ENCODE peak calls at places on chromosomes 12 and 14, in eight cellular contexts. K, L, V, R, C, P, B and W are unnamed samples.

GRCh38 chr12:12521044-12521485 is 41.6 kb downstream of the DUSP16 start:
- DNase-seq in K (no peak), L (no peak), V (no peak), R (no peak), C (no peak), P (no peak), B (no peak), W (no peak)

GRCh38 chr12:31536672-31537071 is 54.3 kb downstream of the DENND5B start:
- DNase-seq in K (no peak), L (no peak), V (no peak), R (no peak), C (no peak), P (no peak), B (no peak), W (no peak)

GRCh38 chr12:100823988-100824387 is 29.4 kb downstream of the ANO4 start:
- DNase-seq in K (no peak), L (peak), V (no peak), R (no peak), C (no peak), P (no peak), B (no peak), W (no peak)

GRCh38 chr12:127145543-127145928 is 1121.4 kb upstream of the TMEM132C start:
- DNase-seq in K (no peak), L (no peak), V (no peak), R (no peak), C (no peak), P (no peak), B (no peak), W (no peak)

GRCh38 chr14:105410642-105411016 is 9.0 kb upstream of the MTA1 start:
- DNase-seq in K (no peak), L (no peak), V (no peak), R (no peak), C (no peak), P (no peak), B (peak), W (no peak)

GRCh38 chr12:116502989-116503496 is 56.1 kb upstream of the MAP1LC3B2 start:
- DNase-seq in K (peak), L (no peak), V (no peak), R (no peak), C (peak), P (no peak), B (no peak), W (no peak)

GRCh38 chr12:71871116-71871515 is 31.6 kb downstream of the TBC1D15 start:
- DNase-seq in K (no peak), L (no peak), V (no peak), R (no peak), C (no peak), P (no peak), B (no peak), W (no peak)

GRCh38 chr12:95736631-95737030 is 53.9 kb downstream of the NTN4 start:
- DNase-seq in K (no peak), L (no peak), V (no peak), R (no peak), C (no peak), P (peak), B (no peak), W (no peak)

GRCh38 chr12:2393016-2393415 is 340.2 kb downstream of the CACNA1C start:
- DNase-seq in K (no peak), L (no peak), V (no peak), R (no peak), C (no peak), P (no peak), B (no peak), W (no peak)

GRCh38 chr12:21527451-21528180 is 1.5 kb downstream of the SPX start:
- DNase-seq in K (peak), L (no peak), V (peak), R (peak), C (peak), P (peak), B (peak), W (no peak)

GRCh38 chr12:125263385-125263784 is 198.2 kb downstream of the AACS start:
- DNase-seq in K (no peak), L (no peak), V (no peak), R (no peak), C (no peak), P (no peak), B (no peak), W (no peak)

GRCh38 chr12:18578191-18578590 is 159.6 kb downstream of the PLCZ1 start:
- DNase-seq in K (no peak), L (no peak), V (no peak), R (no peak), C (no peak), P (no peak), B (no peak), W (no peak)

GRCh38 chr14:66395300-66395699 is 90.9 kb upstream of the CCDC196 start:
- DNase-seq in K (no peak), L (no peak), V (no peak), R (no peak), C (no peak), P (no peak), B (no peak), W (no peak)

GRCh38 chr14:45698462-45699134 is 445.6 kb upstream of the MIS18BP1 start:
- DNase-seq in K (no peak), L (no peak), V (peak), R (no peak), C (peak), P (no peak), B (no peak), W (no peak)

GRCh38 chr14:44154889-44155288 is 352.2 kb downstream of the FSCB start:
- DNase-seq in K (no peak), L (no peak), V (no peak), R (no peak), C (no peak), P (no peak), B (no peak), W (no peak)

GRCh38 chr12:58502857-58503256 is 417.4 kb downstream of the LRIG3 start:
- DNase-seq in K (no peak), L (no peak), V (no peak), R (no peak), C (no peak), P (no peak), B (no peak), W (no peak)

GRCh38 chr14:23245282-23245681 is 7.5 kb downstream of the RNF212B start:
- DNase-seq in K (no peak), L (no peak), V (no peak), R (no peak), C (no peak), P (no peak), B (no peak), W (no peak)

GRCh38 chr12:45434094-45434493 is 218.2 kb downstream of the ANO6 start:
- DNase-seq in K (no peak), L (no peak), V (no peak), R (no peak), C (no peak), P (no peak), B (no peak), W (no peak)

GRCh38 chr14:98507269-98507668 is 764.7 kb downstream of the BCL11B start:
- DNase-seq in K (no peak), L (no peak), V (no peak), R (no peak), C (no peak), P (no peak), B (no peak), W (no peak)

GRCh38 chr12:55043542-55043941 is 23.8 kb downstream of the NEUROD4 start:
- DNase-seq in K (no peak), L (no peak), V (peak), R (no peak), C (no peak), P (no peak), B (no peak), W (no peak)

GRCh38 chr12:58750484-58750883 is 169.8 kb downstream of the LRIG3 start:
- DNase-seq in K (peak), L (no peak), V (no peak), R (no peak), C (no peak), P (no peak), B (no peak), W (no peak)

GRCh38 chr12:99250091-99250490 is 397.5 kb upstream of the GARIN6 start:
- DNase-seq in K (no peak), L (no peak), V (no peak), R (no peak), C (no peak), P (no peak), B (no peak), W (no peak)

GRCh38 chr12:119423285-119423684 is 88.8 kb downstream of the CCDC60 start:
- DNase-seq in K (no peak), L (peak), V (no peak), R (no peak), C (no peak), P (no peak), B (no peak), W (no peak)

GRCh38 chr12:111396726-111397445 is 8.8 kb upstream of the SH2B3 start:
- DNase-seq in K (peak), L (peak), V (peak), R (peak), C (peak), P (peak), B (peak), W (peak)

GRCh38 chr14:32524609-32525391 is 195.7 kb downstream of the AKAP6 start:
- DNase-seq in K (no peak), L (no peak), V (no peak), R (no peak), C (no peak), P (no peak), B (no peak), W (no peak)

GRCh38 chr12:132561784-132562156 is 48.6 kb downstream of the LRCOL1 start:
- DNase-seq in K (peak), L (no peak), V (no peak), R (peak), C (peak), P (no peak), B (peak), W (peak)

GRCh38 chr12:132558861-132559623 is 51.3 kb downstream of the LRCOL1 start:
- DNase-seq in K (no peak), L (no peak), V (no peak), R (no peak), C (no peak), P (no peak), B (no peak), W (no peak)

GRCh38 chr12:132560831-132561783 is 49.3 kb downstream of the LRCOL1 start:
- DNase-seq in K (peak), L (peak), V (no peak), R (peak), C (peak), P (no peak), B (peak), W (peak)

GRCh38 chr12:132559652-132560420 is 50.5 kb downstream of the LRCOL1 start:
- DNase-seq in K (peak), L (peak), V (no peak), R (peak), C (peak), P (no peak), B (peak), W (peak)

GRCh38 chr12:132560421-132560830 is 50.0 kb downstream of the LRCOL1 start:
- DNase-seq in K (peak), L (no peak), V (no peak), R (peak), C (peak), P (no peak), B (no peak), W (peak)
- TF ChIP-seq POLR2A in K (no peak), L (no peak), V (no peak), R (no peak), C (no peak), P (no peak), B (no peak), W (no peak)

GRCh38 chr14:76956253-76957090 is 72.0 kb downstream of the IRF2BPL start:
- DNase-seq in K (peak), L (peak), V (peak), R (peak), C (peak), P (peak), B (no peak), W (peak)
- TF ChIP-seq POLR2A in K (peak), L (no peak), V (peak), R (peak), C (no peak), P (peak), B (peak), W (no peak)

GRCh38 chr14:74762917-74763802 is at the start of gene YLPM1:
- DNase-seq in K (peak), L (peak), V (peak), R (peak), C (peak), P (peak), B (peak), W (peak)
- TF ChIP-seq POLR2A in K (peak), L (peak), V (peak), R (peak), C (peak), P (peak), B (peak), W (peak)

GRCh38 chr12:6435941-6436715 is 8.6 kb upstream of the CD27 start:
- DNase-seq in K (no peak), L (no peak), V (no peak), R (no peak), C (no peak), P (no peak), B (no peak), W (no peak)

GRCh38 chr12:6430990-6431353 is 13.8 kb upstream of the CD27 start:
- DNase-seq in K (no peak), L (no peak), V (no peak), R (no peak), C (peak), P (no peak), B (no peak), W (no peak)

GRCh38 chr12:6434205-6435180 is 10.3 kb upstream of the CD27 start:
- DNase-seq in K (no peak), L (no peak), V (no peak), R (no peak), C (no peak), P (no peak), B (no peak), W (no peak)

GRCh38 chr12:6430124-6430989 is 14.4 kb upstream of the CD27 start:
- DNase-seq in K (peak), L (peak), V (peak), R (no peak), C (peak), P (peak), B (no peak), W (peak)

GRCh38 chr12:6432991-6433390 is 11.8 kb upstream of the CD27 start:
- DNase-seq in K (no peak), L (no peak), V (no peak), R (no peak), C (no peak), P (no peak), B (no peak), W (no peak)
- TF ChIP-seq POLR2A in K (no peak), L (no peak), V (no peak), R (no peak), C (no peak), P (no peak), B (no peak), W (no peak)

GRCh38 chr12:60172266-60172665 is 576.4 kb downstream of the SLC16A7 start:
- DNase-seq in K (no peak), L (no peak), V (no peak), R (no peak), C (no peak), P (no peak), B (no peak), W (no peak)
- TF ChIP-seq POLR2A in K (no peak), L (no peak), V (no peak), R (no peak), C (no peak), P (no peak), B (no peak), W (no peak)

GRCh38 chr12:108560321-108560721 is 652 bp downstream of the SART3 start:
- DNase-seq in K (no peak), L (no peak), V (no peak), R (no peak), C (no peak), P (no peak), B (no peak), W (no peak)

GRCh38 chr12:108561852-108562347 is 496 bp upstream of the ISCU start:
- DNase-seq in K (no peak), L (peak), V (no peak), R (no peak), C (no peak), P (no peak), B (no peak), W (no peak)

GRCh38 chr12:108562348-108563134 is at the start of gene ISCU:
- DNase-seq in K (peak), L (peak), V (peak), R (peak), C (peak), P (peak), B (peak), W (peak)

GRCh38 chr12:108559748-108560147 is 1.2 kb downstream of the SART3 start:
- DNase-seq in K (no peak), L (no peak), V (no peak), R (no peak), C (no peak), P (no peak), B (no peak), W (no peak)

GRCh38 chr12:108560752-108561719 is at the start of gene SART3:
- DNase-seq in K (peak), L (peak), V (peak), R (peak), C (peak), P (peak), B (peak), W (peak)
- TF ChIP-seq POLR2A in K (peak), L (peak), V (peak), R (peak), C (no peak), P (peak), B (peak), W (peak)

GRCh38 chr14:21236948-21237797 is 32.1 kb downstream of the HNRNPC start:
- DNase-seq in K (no peak), L (no peak), V (no peak), R (no peak), C (no peak), P (no peak), B (no peak), W (no peak)
- TF ChIP-seq POLR2A in K (no peak), L (no peak), V (no peak), R (no peak), C (no peak), P (no peak), B (no peak), W (no peak)